ENCODE peak calls at places on chromosomes 1 and 21, in four cellular contexts. C is choroid plexus epithelial cell, I is mammary epithelial cell, R is HFF-Myc. Z is an unnamed sample.

GRCh38 chr1:247077768-247078314 is 770 bp downstream of the ZNF670 start:
- DNase-seq in C (peak), I (no peak), R (no peak), Z (no peak)

GRCh38 chr21:21291883-21292569 is 293.8 kb downstream of the NCAM2 start:
- DNase-seq in C (no peak), I (no peak), R (no peak), Z (no peak)

GRCh38 chr1:67645495-67646144 is 39.4 kb upstream of the GADD45A start:
- DNase-seq in C (peak), I (no peak), R (no peak), Z (no peak)

GRCh38 chr1:1873186-1873585 is 17.7 kb downstream of the GNB1 start:
- DNase-seq in C (no peak), I (no peak), R (no peak), Z (no peak)

GRCh38 chr1:9422921-9423505 is 116.3 kb upstream of the SLC25A33 start:
- DNase-seq in C (no peak), I (no peak), R (no peak), Z (no peak)

GRCh38 chr1:93979718-93980319 is 70.6 kb upstream of the GCLM start:
- DNase-seq in C (peak), I (no peak), R (no peak), Z (no peak)

GRCh38 chr21:23687154-23687553 is 1920.1 kb downstream of the MRPL39 start:
- DNase-seq in C (no peak), I (no peak), R (no peak), Z (no peak)

GRCh38 chr1:185720633-185721272 is 13.4 kb upstream of the HMCN1 start:
- DNase-seq in C (peak), I (peak), R (peak), Z (no peak)

GRCh38 chr1:222892137-222892763 is 77.4 kb downstream of the DISP1 start:
- DNase-seq in C (peak), I (no peak), R (peak), Z (no peak)

GRCh38 chr1:179168526-179168925 is 61.0 kb downstream of the ABL2 start:
- DNase-seq in C (no peak), I (no peak), R (no peak), Z (no peak)

GRCh38 chr1:41378999-41379740 is 17.9 kb downstream of the FOXO6 start:
- DNase-seq in C (no peak), I (no peak), R (no peak), Z (no peak)

DNA sequence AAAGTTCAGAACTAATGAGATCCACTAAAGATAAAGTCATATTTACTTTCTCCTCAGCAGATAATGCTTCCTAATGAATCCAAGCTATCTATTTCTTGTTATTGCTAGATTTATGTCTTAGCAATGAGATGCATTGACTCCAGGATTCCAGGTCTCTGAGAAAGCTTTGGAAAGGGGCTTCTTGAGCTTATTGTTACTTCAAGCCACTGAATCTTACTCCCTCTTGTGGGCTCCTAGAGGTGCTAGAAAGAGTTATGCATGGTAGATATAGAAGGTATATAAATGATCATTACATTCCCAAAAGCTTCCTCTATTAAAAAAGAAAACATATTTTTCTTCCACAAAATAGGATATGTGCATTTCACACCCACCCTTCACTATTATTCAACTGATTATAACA is 246.4 kb upstream of the ADAMTS5 start:
- DNase-seq in C (peak), I (no peak), R (no peak), Z (no peak)
- TF ChIP-seq CTCF in C (peak), I (peak), R (peak), Z (peak)

DNA sequence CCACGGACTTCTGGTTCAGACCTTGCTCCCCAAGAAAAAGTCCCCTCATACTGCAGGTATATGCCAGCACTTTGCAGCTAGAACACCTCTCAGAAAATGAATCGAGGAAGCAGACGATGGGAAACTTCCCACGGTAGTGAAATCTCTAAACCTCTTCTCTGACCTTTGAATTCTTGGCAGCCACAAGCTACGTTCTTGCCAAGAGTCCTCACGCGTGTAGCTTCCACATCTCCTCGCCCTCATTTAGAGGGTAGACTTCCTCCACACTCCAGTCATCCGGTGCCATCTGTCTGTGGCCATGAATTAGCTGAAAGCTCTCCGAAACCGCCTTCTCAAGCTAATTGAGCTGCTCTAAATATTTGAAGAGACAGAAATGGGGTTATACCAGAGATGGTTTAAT is 127.8 kb downstream of the RGS7 start:
- DNase-seq in C (no peak), I (no peak), R (no peak), Z (no peak)
- TF ChIP-seq CTCF in C (no peak), I (no peak), R (no peak), Z (no peak)

GRCh38 chr1:228100822-228101613 is 2.1 kb downstream of the C1orf35 start:
- DNase-seq in C (no peak), I (no peak), R (no peak), Z (peak)

GRCh38 chr1:228097333-228098081 is 5.6 kb downstream of the C1orf35 start:
- DNase-seq in C (no peak), I (no peak), R (no peak), Z (peak)

GRCh38 chr1:228098323-228098931 is 4.7 kb downstream of the C1orf35 start:
- DNase-seq in C (no peak), I (no peak), R (no peak), Z (peak)

GRCh38 chr1:228101614-228101993 is 1.5 kb downstream of the C1orf35 start:
- DNase-seq in C (no peak), I (no peak), R (no peak), Z (peak)

GRCh38 chr1:228099331-228099732 is 3.8 kb downstream of the C1orf35 start:
- DNase-seq in C (no peak), I (no peak), R (no peak), Z (peak)
- TF ChIP-seq CTCF in C (no peak), I (no peak), R (no peak), Z (no peak)

GRCh38 chr1:226973898-226974543 is 33.9 kb downstream of the COQ8A start:
- DNase-seq in C (peak), I (no peak), R (no peak), Z (no peak)
- TF ChIP-seq CTCF in C (peak), I (no peak), R (no peak), Z (no peak)

GRCh38 chr1:19338323-19338762 is 26.2 kb downstream of the SLC66A1 start:
- DNase-seq in C (peak), I (peak), R (no peak), Z (no peak)
- TF ChIP-seq CTCF in C (peak), I (peak), R (peak), Z (no peak)

GRCh38 chr1:29657816-29658215 is 421.5 kb downstream of the PTPRU start:
- DNase-seq in C (no peak), I (no peak), R (no peak), Z (no peak)

GRCh38 chr1:29658688-29659087 is 422.4 kb downstream of the PTPRU start:
- DNase-seq in C (no peak), I (no peak), R (no peak), Z (no peak)

GRCh38 chr1:29653886-29654450 is 417.6 kb downstream of the PTPRU start:
- DNase-seq in C (no peak), I (no peak), R (no peak), Z (no peak)

GRCh38 chr1:29655145-29655544 is 418.8 kb downstream of the PTPRU start:
- DNase-seq in C (no peak), I (no peak), R (no peak), Z (no peak)

DNA sequence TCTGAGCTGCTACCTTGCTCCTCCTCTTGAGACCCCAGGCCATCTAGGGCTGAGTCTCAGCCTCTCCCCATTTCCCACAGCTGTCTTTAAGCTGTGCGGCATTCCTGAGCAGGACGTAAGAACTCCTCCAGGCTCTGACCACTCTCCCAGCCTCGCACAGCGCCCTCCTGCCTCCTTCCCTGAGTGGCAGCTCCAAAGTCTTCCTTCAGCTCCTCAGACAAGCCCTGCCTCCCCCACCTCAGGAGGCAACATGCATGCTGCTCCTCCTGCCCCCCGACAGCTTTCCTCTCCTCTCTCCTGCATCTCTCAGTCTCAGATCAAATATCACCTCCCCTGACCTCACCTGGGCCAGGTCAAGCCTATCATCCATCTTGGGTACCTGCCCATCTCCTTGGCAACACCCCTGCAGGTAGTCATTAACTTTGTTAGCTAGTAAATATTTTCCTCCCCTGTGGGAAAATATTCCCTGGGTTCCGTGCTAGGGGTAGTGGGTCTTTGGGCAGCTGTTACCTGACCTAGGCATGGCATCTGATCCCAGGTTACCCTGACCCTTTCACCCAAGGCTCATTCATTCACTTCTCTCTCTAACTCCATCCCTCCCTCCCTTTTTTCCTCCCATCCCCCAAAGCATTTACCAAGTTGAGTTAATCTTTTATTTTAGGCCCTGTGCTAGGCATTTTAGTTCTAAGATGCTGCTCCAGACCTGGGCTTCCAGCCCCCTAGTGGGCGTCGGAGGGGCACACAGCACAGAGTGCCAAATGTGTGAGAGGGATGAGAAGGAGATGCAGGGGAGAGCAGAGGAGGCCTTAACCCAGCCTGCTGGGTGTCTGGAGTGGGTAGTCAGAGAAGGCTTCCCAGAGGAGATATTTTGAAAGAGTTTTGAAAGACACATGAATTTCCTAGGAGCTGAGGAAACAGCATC is 419.9 kb downstream of the PTPRU start:
- DNase-seq in C (peak), I (no peak), R (no peak), Z (no peak)
- TF ChIP-seq CTCF in C (peak), I (peak), R (peak), Z (peak)

DNA sequence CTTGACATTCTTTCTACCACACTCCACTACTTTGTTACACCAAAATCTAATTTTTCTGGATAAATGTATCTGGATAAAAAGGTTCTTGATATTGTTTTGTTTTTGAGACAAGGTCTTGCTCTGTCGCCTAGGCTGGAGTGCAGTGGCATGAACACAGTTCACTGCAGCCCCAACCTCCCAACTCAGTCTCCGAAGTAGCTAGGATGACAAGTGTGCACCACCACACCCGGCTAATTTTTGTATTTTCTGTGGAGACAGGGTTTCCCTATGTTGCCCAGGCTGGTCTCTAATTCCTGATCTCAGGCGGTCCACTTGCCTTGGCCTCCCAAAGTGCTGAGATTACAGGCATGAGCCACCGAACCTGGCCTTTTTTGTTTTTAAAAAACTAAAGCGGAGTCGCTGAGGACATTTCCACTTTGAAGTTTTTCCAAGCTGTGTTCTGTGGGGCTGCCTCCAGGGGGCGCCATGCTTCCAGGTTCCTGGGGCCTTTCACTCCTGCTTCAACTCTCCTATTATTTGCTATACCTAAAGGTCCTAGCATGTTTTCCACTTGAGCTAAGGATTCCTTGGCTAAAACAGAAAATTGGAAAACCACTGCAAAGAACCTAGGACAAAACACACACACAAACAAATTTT is 14.1 kb upstream of the NCMAP start:
- DNase-seq in C (peak), I (no peak), R (no peak), Z (no peak)
- TF ChIP-seq CTCF in C (peak), I (peak), R (peak), Z (peak)

GRCh38 chr21:15894596-15894995 is 164.8 kb downstream of the USP25 start:
- DNase-seq in C (peak), I (no peak), R (no peak), Z (no peak)
- TF ChIP-seq CTCF in C (peak), I (peak), R (peak), Z (peak)

GRCh38 chr1:232307299-232307698 is 322.6 kb downstream of the SIPA1L2 start:
- DNase-seq in C (no peak), I (no peak), R (no peak), Z (no peak)

GRCh38 chr1:232305020-232305419 is 324.9 kb downstream of the SIPA1L2 start:
- DNase-seq in C (no peak), I (no peak), R (no peak), Z (no peak)

GRCh38 chr1:232303221-232303620 is 326.7 kb downstream of the SIPA1L2 start:
- DNase-seq in C (no peak), I (no peak), R (no peak), Z (no peak)

GRCh38 chr1:232308616-232309015 is 321.3 kb downstream of the SIPA1L2 start:
- DNase-seq in C (peak), I (no peak), R (no peak), Z (no peak)

GRCh38 chr1:232306269-232306911 is 323.5 kb downstream of the SIPA1L2 start:
- DNase-seq in C (peak), I (no peak), R (no peak), Z (no peak)
- TF ChIP-seq CTCF in C (peak), I (peak), R (no peak), Z (peak)